ENCODE peak calls at places on chromosomes 12 and 14, in four cellular contexts. W, V, L and F are unnamed samples.
A peak's percentile ranks its signal among the peaks of the same experiment; 100 is the strongest.

GRCh38 chr14:37587438-37587837 is 7.6 kb downstream of the FOXA1 start:
- DNase-seq in W (no peak), V (no peak), L (no peak), F (no peak)

GRCh38 chr12:19120795-19121194 is 8.7 kb upstream of the PLEKHA5 start:
- DNase-seq in W (no peak), V (no peak), L (no peak), F (no peak)

GRCh38 chr14:95364481-95365209 is 44.9 kb upstream of the CLMN start:
- DNase-seq in W (no peak), V (no peak), L (peak; percentile 42), F (no peak)

GRCh38 chr14:92880351-92880750 is 42.6 kb upstream of the CHGA start:
- DNase-seq in W (no peak), V (no peak), L (no peak), F (no peak)

GRCh38 chr12:94806617-94807016 is 156.3 kb upstream of the TMCC3 start:
- DNase-seq in W (no peak), V (no peak), L (no peak), F (no peak)

GRCh38 chr12:120249875-120250795 is 15.4 kb downstream of the PXN start:
- DNase-seq in W (peak; percentile 23), V (no peak), L (no peak), F (no peak)

GRCh38 chr12:15982471-15982870 is 71.3 kb downstream of the DERA start:
- DNase-seq in W (no peak), V (no peak), L (no peak), F (no peak)

GRCh38 chr12:38783304-38783703 is 122.1 kb downstream of the CPNE8 start:
- DNase-seq in W (no peak), V (no peak), L (no peak), F (no peak)

GRCh38 chr12:75058228-75058627 is 151.4 kb downstream of the KCNC2 start:
- DNase-seq in W (no peak), V (no peak), L (no peak), F (no peak)

GRCh38 chr12:12792421-12792820 is 7.0 kb downstream of the APOLD1 start:
- DNase-seq in W (no peak), V (no peak), L (no peak), F (no peak)

GRCh38 chr14:102949801-102950451 is 27.5 kb downstream of the AMN start:
- DNase-seq in W (no peak), V (no peak), L (no peak), F (no peak)

GRCh38 chr12:30909088-30909688 is 17.4 kb upstream of the TSPAN11 start:
- DNase-seq in W (no peak), V (no peak), L (no peak), F (no peak)

GRCh38 chr14:91929700-91930099 is 17.8 kb downstream of the FBLN5 start:
- DNase-seq in W (no peak), V (no peak), L (no peak), F (no peak)

GRCh38 chr12:110741371-110741770 is 1.3 kb downstream of the PPP1CC start:
- DNase-seq in W (peak; percentile 14), V (no peak), L (peak; percentile 28), F (no peak)

GRCh38 chr12:57852620-57853509 is 6.3 kb upstream of the CTDSP2 start:
- DNase-seq in W (no peak), V (no peak), L (no peak), F (no peak)

GRCh38 chr12:33223956-33224355 is 215.7 kb downstream of the SYT10 start:
- DNase-seq in W (no peak), V (no peak), L (no peak), F (no peak)

GRCh38 chr12:87975879-87976278 is 53.3 kb downstream of the C12orf50 start:
- DNase-seq in W (no peak), V (no peak), L (no peak), F (no peak)

GRCh38 chr12:26833692-26834168 is 736 bp upstream of the ITPR2 start:
- DNase-seq in W (peak; percentile 56), V (no peak), L (peak; percentile 28), F (peak; percentile 41)
- TF ChIP-seq SPI1 in W (no peak), V (no peak), L (no peak), F (no peak)

GRCh38 chr14:54532111-54533012 is 22.7 kb downstream of the CGRRF1 start:
- DNase-seq in W (no peak), V (peak; percentile 53), L (no peak), F (no peak)

GRCh38 chr14:54533100-54533499 is 23.4 kb downstream of the CGRRF1 start:
- DNase-seq in W (no peak), V (no peak), L (no peak), F (no peak)

GRCh38 chr14:54537651-54538050 is 27.9 kb downstream of the CGRRF1 start:
- DNase-seq in W (no peak), V (no peak), L (no peak), F (no peak)

GRCh38 chr14:54538055-54538454 is 28.3 kb downstream of the CGRRF1 start:
- DNase-seq in W (no peak), V (no peak), L (no peak), F (no peak)

GRCh38 chr14:54535126-54535525 is 25.4 kb downstream of the CGRRF1 start:
- DNase-seq in W (no peak), V (no peak), L (no peak), F (no peak)
- TF ChIP-seq SPI1 in W (no peak), V (no peak), L (no peak), F (no peak)

DNA sequence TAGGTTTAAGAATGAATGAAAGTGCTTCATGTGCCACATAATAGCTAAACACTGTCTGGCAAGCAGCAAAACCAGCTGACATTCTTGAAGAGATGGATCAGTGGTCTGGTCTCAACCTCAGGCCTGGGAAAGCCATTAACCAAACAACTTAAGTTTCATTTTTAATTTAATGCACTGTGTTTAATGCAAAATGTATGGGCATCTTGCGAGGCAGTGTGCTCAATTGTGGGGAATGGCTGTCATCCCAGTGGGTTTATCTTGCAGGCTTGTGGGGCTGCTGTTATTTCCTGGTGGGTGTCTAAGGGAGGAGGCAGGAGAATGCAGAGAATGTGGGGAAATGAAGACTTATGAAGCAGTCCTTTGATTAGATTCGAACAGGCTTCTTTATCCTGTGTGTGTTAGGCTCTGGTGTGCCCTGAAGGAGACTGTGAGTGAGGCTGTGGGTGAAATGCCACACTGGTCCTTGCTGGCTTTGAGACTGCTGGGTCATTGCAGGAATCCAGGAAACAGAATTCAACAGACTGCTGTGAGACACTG is 144.1 kb upstream of the PELI2 start:
- DNase-seq in W (no peak), V (no peak), L (no peak), F (no peak)
- TF ChIP-seq SPI1 in W (no peak), V (no peak), L (no peak), F (no peak)

GRCh38 chr12:112947761-112948160 is 9.5 kb downstream of the OAS3 start:
- DNase-seq in W (no peak), V (no peak), L (no peak), F (no peak)
- TF ChIP-seq SPI1 in W (no peak), V (no peak), L (no peak), F (no peak)

GRCh38 chr12:64064706-64065105 is 157.4 kb downstream of the KICS2 start:
- DNase-seq in W (no peak), V (no peak), L (no peak), F (no peak)
- TF ChIP-seq SPI1 in W (no peak), V (no peak), L (no peak), F (no peak)

GRCh38 chr12:78271546-78271945 is 440.9 kb downstream of the NAV3 start:
- DNase-seq in W (no peak), V (no peak), L (no peak), F (no peak)
- TF ChIP-seq SPI1 in W (no peak), V (no peak), L (no peak), F (no peak)

GRCh38 chr12:76407710-76408109 is 59.5 kb upstream of the BBS10 start:
- DNase-seq in W (no peak), V (no peak), L (no peak), F (no peak)

GRCh38 chr12:76417116-76417515 is 68.9 kb upstream of the BBS10 start:
- DNase-seq in W (no peak), V (no peak), L (no peak), F (no peak)

GRCh38 chr12:76410371-76410770 is 62.2 kb upstream of the BBS10 start:
- DNase-seq in W (no peak), V (no peak), L (no peak), F (no peak)

GRCh38 chr12:76409074-76409473 is 60.9 kb upstream of the BBS10 start:
- DNase-seq in W (no peak), V (no peak), L (no peak), F (no peak)

GRCh38 chr12:76413121-76413520 is 64.9 kb upstream of the BBS10 start:
- DNase-seq in W (no peak), V (no peak), L (no peak), F (no peak)
- TF ChIP-seq SPI1 in W (no peak), V (no peak), L (no peak), F (no peak)